ENCODE peak calls at places on chromosomes 6 and 20, in six cellular contexts. N, O, B, Q, J and R are unnamed samples.

GRCh38 chr6:30167101-30167500 is 3.8 kb downstream of the TRIM15 start:
- DNase-seq in N (no peak), O (no peak), J (no peak), B (no peak), Q (no peak), R (no peak)

GRCh38 chr20:33165416-33166055 is 2.4 kb upstream of the BPIFA2 start:
- DNase-seq in J (no peak), B (no peak), O (no peak), Q (no peak), N (no peak), R (no peak)

GRCh38 chr6:130829333-130829910 is 2.2 kb downstream of the SMLR1 start:
- DNase-seq in N (no peak), J (no peak), O (no peak), Q (no peak), B (no peak), R (no peak)

GRCh38 chr6:12865117-12865516 is 148.6 kb downstream of the PHACTR1 start:
- DNase-seq in B (no peak), O (no peak), Q (no peak), J (no peak), N (no peak), R (no peak)

GRCh38 chr20:60046011-60046413 is 87.8 kb downstream of the CDH26 start:
- DNase-seq in O (no peak), B (no peak), N (no peak), Q (no peak), J (no peak), R (no peak)

GRCh38 chr6:114690625-114691024 is 347.8 kb upstream of the HS3ST5 start:
- DNase-seq in B (no peak), O (no peak), J (no peak), N (no peak), Q (no peak), R (no peak)

GRCh38 chr6:143146186-143146831 is 85.6 kb downstream of the AIG1 start:
- DNase-seq in B (no peak), J (no peak), O (no peak), Q (no peak), N (no peak), R (no peak)

GRCh38 chr20:535958-536357 is 7.6 kb downstream of the CSNK2A1 start:
- DNase-seq in O (no peak), Q (no peak), J (no peak), B (no peak), N (no peak), R (no peak)

GRCh38 chr6:74057326-74057725 is 361.3 kb downstream of the CD109 start:
- DNase-seq in Q (no peak), J (no peak), B (no peak), N (no peak), O (no peak), R (no peak)

GRCh38 chr6:40912158-40912946 is 126.7 kb downstream of the UNC5CL start:
- DNase-seq in Q (peak), N (no peak), J (peak), B (peak), O (no peak), R (peak)

GRCh38 chr20:54028276-54029011 is 42.0 kb downstream of the BCAS1 start:
- DNase-seq in O (no peak), J (no peak), Q (no peak), B (no peak), N (no peak), R (no peak)